ENCODE peak calls at places on chromosomes 6 and 20, in four cellular contexts. Z is activated T-cell treated with anti-CD3 and anti-CD28 coated beads for 48 hours, B is Ammon's horn, C is adrenal gland. D is an unnamed sample.

GRCh38 chr20:63327229-63327745 is 33.9 kb downstream of the CHRNA4 start:
- DNase-seq in Z (no peak), B (no peak), C (no peak), D (no peak)

GRCh38 chr20:40962733-40963504 is 65.7 kb upstream of the TOP1 start:
- DNase-seq in Z (peak), B (peak), C (peak), D (peak)

GRCh38 chr6:116884530-116884929 is 7.5 kb downstream of the RFX6 start:
- DNase-seq in Z (no peak), B (no peak), C (no peak), D (no peak)

GRCh38 chr20:36435799-36436541 is 105.3 kb upstream of the MYL9 start:
- DNase-seq in Z (peak), B (no peak), C (peak), D (peak)

GRCh38 chr20:44597516-44597915 is 15.1 kb downstream of the PKIG start:
- DNase-seq in Z (no peak), B (no peak), C (no peak), D (no peak)

GRCh38 chr6:108133594-108134179 is 32.1 kb upstream of the NR2E1 start:
- DNase-seq in Z (no peak), B (peak), C (peak), D (peak)

GRCh38 chr6:39855356-39855995 is 63.3 kb downstream of the DAAM2 start:
- DNase-seq in Z (no peak), B (no peak), C (no peak), D (no peak)

GRCh38 chr6:14601490-14601889 is 483.9 kb downstream of the CD83 start:
- DNase-seq in Z (no peak), B (no peak), C (peak), D (no peak)

GRCh38 chr20:63978319-63979220 is 872 bp downstream of the SAMD10 start:
- DNase-seq in Z (peak), B (no peak), C (peak), D (peak)

GRCh38 chr6:112087916-112088315 is 525 bp downstream of the FAM229B start:
- DNase-seq in Z (no peak), B (no peak), C (no peak), D (no peak)

GRCh38 chr20:34979366-34980153 is 23.9 kb downstream of the MYH7B start:
- DNase-seq in Z (peak), B (no peak), C (no peak), D (no peak)

GRCh38 chr6:26195924-26196845 is 109.0 kb downstream of the HFE start:
- DNase-seq in Z (peak), B (no peak), C (no peak), D (no peak)

GRCh38 chr20:22572491-22572890 is 11.9 kb downstream of the FOXA2 start:
- DNase-seq in Z (no peak), B (no peak), C (no peak), D (no peak)

GRCh38 chr6:34378470-34378869 is 14.0 kb downstream of the NUDT3 start:
- DNase-seq in Z (no peak), B (no peak), C (no peak), D (no peak)

GRCh38 chr20:19861147-19861759 is 103.2 kb downstream of the RIN2 start:
- DNase-seq in Z (no peak), B (no peak), C (no peak), D (no peak)

GRCh38 chr6:23547851-23548250 is 578.2 kb upstream of the NRSN1 start:
- DNase-seq in Z (no peak), B (no peak), C (no peak), D (peak)

GRCh38 chr20:16574656-16575355 is 1.6 kb upstream of the KIF16B start:
- DNase-seq in Z (peak), B (peak), C (peak), D (peak)

GRCh38 chr6:150403458-150404245 is 34.8 kb downstream of the IYD start:
- DNase-seq in Z (no peak), B (no peak), C (peak), D (no peak)

GRCh38 chr20:47455133-47456040 is 46.3 kb upstream of the NCOA3 start:
- DNase-seq in Z (no peak), B (no peak), C (no peak), D (no peak)

GRCh38 chr6:35360349-35361138 is 18.2 kb downstream of the PPARD start:
- DNase-seq in Z (no peak), B (peak), C (peak), D (peak)

GRCh38 chr6:90295854-90296345 is 743 bp downstream of the BACH2 start:
- DNase-seq in Z (peak), B (peak), C (peak), D (peak)

GRCh38 chr6:3326179-3326971 is 67.6 kb downstream of the PSMG4 start:
- DNase-seq in Z (no peak), B (no peak), C (no peak), D (peak)

GRCh38 chr6:105389543-105389942 is 13.3 kb downstream of the PREP start:
- DNase-seq in Z (no peak), B (peak), C (no peak), D (no peak)

GRCh38 chr6:28811873-28812272 is 111.9 kb downstream of the TRIM27 start:
- DNase-seq in Z (no peak), B (no peak), C (no peak), D (no peak)

GRCh38 chr6:17987576-17988421 is at the start of gene KIF13A:
- DNase-seq in Z (peak), B (peak), C (peak), D (peak)

GRCh38 chr6:137697267-137697938 is 169.7 kb upstream of the TNFAIP3 start:
- DNase-seq in Z (peak), B (no peak), C (no peak), D (no peak)

GRCh38 chr6:139313784-139314545 is 22.2 kb upstream of the TXLNB start:
- DNase-seq in Z (no peak), B (no peak), C (no peak), D (no peak)

GRCh38 chr20:17169575-17170136 is 57.2 kb upstream of the PCSK2 start:
- DNase-seq in Z (no peak), B (peak), C (no peak), D (no peak)

GRCh38 chr6:27604986-27605385 is 132.1 kb upstream of the ZNF184 start:
- DNase-seq in Z (no peak), B (no peak), C (no peak), D (no peak)

GRCh38 chr6:149393002-149393679 is 6.9 kb upstream of the SUMO4 start:
- DNase-seq in Z (no peak), B (no peak), C (no peak), D (no peak)

GRCh38 chr6:44590471-44590870 is 203.0 kb downstream of the CDC5L start:
- DNase-seq in Z (no peak), B (no peak), C (no peak), D (no peak)

GRCh38 chr6:87282743-87283142 is 39.6 kb upstream of the SMIM8 start:
- DNase-seq in Z (no peak), B (no peak), C (no peak), D (no peak)

D was measured in head of caudate nucleus.